ENCODE peak calls at places on chromosomes 16 and 17, in five cellular contexts. One of them, this sample, is unnamed. For H3K9me3, the result is how much of the 10 kb centered on the place peaks cover.

GRCh38 chr16:58002411-58002790 is 1.2 kb downstream of the USB1 start:
- DNase-seq in effector memory CD4-positive, alpha-beta T cell: no peak
- DNase-seq in CD8-positive, alpha-beta T cell: no peak
- DNase-seq in Panc1: no peak
- DNase-seq in uterus: no peak
- DNase-seq in this sample: no peak

GRCh38 chr17:32784113-32784512 is 92.8 kb downstream of the MYO1D start:
- DNase-seq in effector memory CD4-positive, alpha-beta T cell: no peak
- DNase-seq in CD8-positive, alpha-beta T cell: no peak
- DNase-seq in Panc1: no peak
- DNase-seq in uterus: no peak
- DNase-seq in this sample: no peak

GRCh38 chr16:49484454-49484853 is 110.8 kb downstream of the C16orf78 start:
- DNase-seq in effector memory CD4-positive, alpha-beta T cell: no peak
- DNase-seq in CD8-positive, alpha-beta T cell: no peak
- DNase-seq in Panc1: no peak
- DNase-seq in uterus: peak
- DNase-seq in this sample: no peak

GRCh38 chr17:27518750-27519521 is 62.7 kb downstream of the KSR1 start:
- DNase-seq in effector memory CD4-positive, alpha-beta T cell: no peak
- DNase-seq in CD8-positive, alpha-beta T cell: no peak
- DNase-seq in Panc1: no peak
- DNase-seq in uterus: no peak
- DNase-seq in this sample: no peak

GRCh38 chr16:81513204-81514040 is 68.8 kb downstream of the CMIP start:
- DNase-seq in effector memory CD4-positive, alpha-beta T cell: no peak
- DNase-seq in CD8-positive, alpha-beta T cell: no peak
- DNase-seq in Panc1: no peak
- DNase-seq in uterus: peak
- DNase-seq in this sample: peak

GRCh38 chr17:78991017-78991783 is 11.5 kb upstream of the LGALS3BP start:
- DNase-seq in effector memory CD4-positive, alpha-beta T cell: no peak
- DNase-seq in CD8-positive, alpha-beta T cell: no peak
- DNase-seq in Panc1: no peak
- DNase-seq in uterus: no peak
- DNase-seq in this sample: no peak

GRCh38 chr16:17831330-17831729 is 360.6 kb upstream of the XYLT1 start:
- DNase-seq in effector memory CD4-positive, alpha-beta T cell: no peak
- DNase-seq in CD8-positive, alpha-beta T cell: no peak
- DNase-seq in Panc1: no peak
- DNase-seq in uterus: no peak
- DNase-seq in this sample: no peak

GRCh38 chr16:50593410-50594139 is 45.4 kb downstream of the NKD1 start:
- DNase-seq in effector memory CD4-positive, alpha-beta T cell: no peak
- DNase-seq in CD8-positive, alpha-beta T cell: no peak
- DNase-seq in Panc1: no peak
- DNase-seq in uterus: no peak
- DNase-seq in this sample: peak

GRCh38 chr17:31657876-31658275 is 201.2 kb downstream of the COPRS start:
- DNase-seq in effector memory CD4-positive, alpha-beta T cell: no peak
- DNase-seq in CD8-positive, alpha-beta T cell: no peak
- DNase-seq in Panc1: no peak
- DNase-seq in uterus: no peak
- DNase-seq in this sample: no peak

GRCh38 chr16:22098538-22099255 is 6.4 kb downstream of the VWA3A start:
- DNase-seq in effector memory CD4-positive, alpha-beta T cell: no peak
- DNase-seq in CD8-positive, alpha-beta T cell: no peak
- DNase-seq in Panc1: peak
- DNase-seq in uterus: no peak
- DNase-seq in this sample: no peak

GRCh38 chr17:1779571-1780074 is 17.8 kb downstream of the SERPINF1 start:
- DNase-seq in effector memory CD4-positive, alpha-beta T cell: no peak
- DNase-seq in CD8-positive, alpha-beta T cell: no peak
- DNase-seq in Panc1: no peak
- DNase-seq in uterus: peak
- DNase-seq in this sample: no peak
- H3K4me3 ChIP-seq in effector memory CD4-positive, alpha-beta T cell: no peak
- H3K4me3 ChIP-seq in CD8-positive, alpha-beta T cell: no peak
- H3K4me3 ChIP-seq in Panc1: no peak
- H3K4me3 ChIP-seq in uterus: no peak
- H3K4me3 ChIP-seq in this sample: no peak

DNA sequence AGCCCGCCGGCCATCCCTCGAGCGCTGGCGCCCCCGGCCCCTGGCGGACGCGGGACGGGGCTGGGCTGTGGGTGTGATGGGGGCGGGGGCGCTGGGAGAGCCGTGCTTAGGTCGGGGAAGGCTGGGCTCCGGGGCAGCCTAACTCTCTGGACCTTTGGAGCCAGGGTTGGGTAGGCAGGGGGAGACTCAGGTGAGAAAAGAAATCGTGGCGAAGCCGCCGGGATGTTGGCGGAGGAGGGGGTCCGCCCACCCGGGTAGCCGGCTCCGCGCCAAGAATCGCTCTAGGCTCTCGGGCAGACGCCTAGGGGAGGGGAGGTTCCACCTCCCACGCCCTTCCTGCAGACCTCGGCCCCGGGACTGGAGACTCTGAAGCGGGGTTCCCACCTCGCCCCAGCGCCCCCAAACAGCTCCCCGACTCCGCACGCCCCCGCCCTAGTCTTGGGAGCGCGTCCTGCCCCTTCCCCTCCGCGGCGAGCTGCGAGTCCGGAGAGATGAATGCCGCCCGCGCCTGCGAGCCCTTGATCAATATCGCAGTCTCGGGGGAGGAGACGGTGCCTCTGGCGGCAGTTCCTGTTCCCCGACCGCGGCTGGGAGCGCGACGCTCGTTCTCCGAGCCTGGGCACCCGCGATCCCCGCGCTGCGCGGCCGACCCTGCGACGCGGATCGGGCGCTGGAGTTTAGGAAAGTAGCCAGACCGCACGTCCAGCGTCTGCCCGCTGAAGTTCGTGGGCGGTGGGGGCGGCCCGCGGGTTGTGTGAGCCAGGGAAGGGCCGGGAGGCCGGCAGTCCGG is 658 bp downstream of the CRHR1 start:
- DNase-seq in effector memory CD4-positive, alpha-beta T cell: no peak
- DNase-seq in CD8-positive, alpha-beta T cell: peak
- DNase-seq in Panc1: no peak
- DNase-seq in uterus: no peak
- DNase-seq in this sample: no peak
- H3K27ac ChIP-seq in effector memory CD4-positive, alpha-beta T cell: no peak
- H3K27ac ChIP-seq in CD8-positive, alpha-beta T cell: no peak
- H3K27ac ChIP-seq in Panc1: no peak
- H3K27ac ChIP-seq in uterus: no peak
- H3K27ac ChIP-seq in this sample: no peak

GRCh38 chr16:10410469-10410868 is 24.6 kb downstream of the ATF7IP2 start:
- DNase-seq in effector memory CD4-positive, alpha-beta T cell: no peak
- DNase-seq in CD8-positive, alpha-beta T cell: no peak
- DNase-seq in Panc1: no peak
- DNase-seq in uterus: no peak
- DNase-seq in this sample: no peak

GRCh38 chr16:10405386-10405939 is 19.6 kb downstream of the ATF7IP2 start:
- DNase-seq in effector memory CD4-positive, alpha-beta T cell: no peak
- DNase-seq in CD8-positive, alpha-beta T cell: no peak
- DNase-seq in Panc1: no peak
- DNase-seq in uterus: no peak
- DNase-seq in this sample: no peak

GRCh38 chr16:10402975-10403374 is 17.1 kb downstream of the ATF7IP2 start:
- DNase-seq in effector memory CD4-positive, alpha-beta T cell: no peak
- DNase-seq in CD8-positive, alpha-beta T cell: no peak
- DNase-seq in Panc1: no peak
- DNase-seq in uterus: no peak
- DNase-seq in this sample: no peak

GRCh38 chr16:10412935-10413601 is 27.2 kb downstream of the ATF7IP2 start:
- DNase-seq in effector memory CD4-positive, alpha-beta T cell: no peak
- DNase-seq in CD8-positive, alpha-beta T cell: no peak
- DNase-seq in Panc1: no peak
- DNase-seq in uterus: no peak
- DNase-seq in this sample: no peak

DNA sequence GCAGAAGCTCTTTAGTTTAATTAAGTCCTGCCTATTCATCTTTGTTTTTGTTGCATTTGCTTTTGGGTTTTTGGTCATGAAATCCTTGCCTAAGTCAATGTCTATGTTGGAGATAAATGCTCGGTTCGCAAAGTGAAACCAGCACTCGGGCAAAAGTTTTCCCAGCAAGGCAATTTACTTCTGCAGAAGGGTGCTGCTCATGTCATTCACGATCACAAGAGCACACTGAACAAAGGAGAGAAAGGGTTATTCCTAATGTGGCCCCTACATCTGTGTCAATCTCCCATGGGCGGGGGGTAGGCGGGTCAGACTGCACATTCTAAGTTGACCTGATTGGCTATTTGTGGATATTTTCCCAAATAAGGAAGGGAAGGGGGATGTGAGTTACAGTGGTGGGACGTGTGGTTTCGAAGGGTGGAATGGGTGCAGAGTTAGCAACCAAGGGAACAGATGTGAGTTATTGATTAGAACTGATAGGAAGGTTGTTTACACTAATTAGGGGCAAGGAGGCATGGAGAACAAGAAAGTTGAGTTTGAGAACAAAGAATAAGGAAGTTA is 23.0 kb downstream of the ATF7IP2 start:
- DNase-seq in effector memory CD4-positive, alpha-beta T cell: no peak
- DNase-seq in CD8-positive, alpha-beta T cell: no peak
- DNase-seq in Panc1: no peak
- DNase-seq in uterus: no peak
- DNase-seq in this sample: no peak
- H3K9me3 ChIP-seq in effector memory CD4-positive, alpha-beta T cell: under half
- H3K9me3 ChIP-seq in CD8-positive, alpha-beta T cell: under half
- H3K9me3 ChIP-seq in Panc1: under half
- H3K9me3 ChIP-seq in uterus: under half
- H3K9me3 ChIP-seq in this sample: under half

GRCh38 chr16:8846401-8846932 is 22.3 kb downstream of the CARHSP1 start:
- DNase-seq in effector memory CD4-positive, alpha-beta T cell: no peak
- DNase-seq in CD8-positive, alpha-beta T cell: no peak
- DNase-seq in Panc1: no peak
- DNase-seq in uterus: no peak
- DNase-seq in this sample: no peak
- H3K4me3 ChIP-seq in effector memory CD4-positive, alpha-beta T cell: no peak
- H3K4me3 ChIP-seq in CD8-positive, alpha-beta T cell: no peak
- H3K4me3 ChIP-seq in Panc1: no peak
- H3K4me3 ChIP-seq in uterus: no peak
- H3K4me3 ChIP-seq in this sample: no peak

DNA sequence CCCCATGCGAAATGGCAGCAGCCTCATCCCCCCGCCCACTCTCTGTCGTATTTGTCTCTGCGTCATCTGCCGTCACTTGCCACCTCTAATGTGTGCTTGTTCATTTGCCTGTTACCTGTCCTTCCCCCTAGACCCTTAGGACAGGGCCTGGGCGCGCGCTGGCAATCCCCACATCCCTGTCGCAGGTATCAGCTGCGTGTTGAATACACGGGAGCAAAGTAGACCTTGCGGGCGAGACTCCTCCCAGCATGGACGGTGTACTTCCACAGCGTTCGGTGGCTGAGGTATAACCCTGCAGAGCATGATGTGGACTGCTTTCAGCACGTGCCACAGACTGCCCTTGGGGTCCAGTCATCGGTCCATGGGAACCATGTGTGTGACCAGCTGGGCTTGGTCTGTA is 170.1 kb upstream of the CHMP6 start:
- DNase-seq in effector memory CD4-positive, alpha-beta T cell: no peak
- DNase-seq in CD8-positive, alpha-beta T cell: no peak
- DNase-seq in Panc1: no peak
- DNase-seq in uterus: no peak
- DNase-seq in this sample: no peak
- H3K27ac ChIP-seq in effector memory CD4-positive, alpha-beta T cell: no peak
- H3K27ac ChIP-seq in CD8-positive, alpha-beta T cell: no peak
- H3K27ac ChIP-seq in Panc1: no peak
- H3K27ac ChIP-seq in uterus: no peak
- H3K27ac ChIP-seq in this sample: no peak

This sample was measured in iPS DF 6.9.